ENCODE peak calls at places on chromosomes 6 and 20, in nine cellular contexts. V is sciatic nerve; Y is hippocampal formation; Q is stimulated activated CD4-positive, alpha-beta T cell treated with anti-CD3 and anti-CD28 coated beads, Interleukin-4, amount 100 ng/mL, for 1 hour; H is cardiac muscle cell; C is GM04504; M is IMR-90; D is HTR-8/SVneo; P is lower lobe of right lung. T is an unnamed sample.

GRCh38 chr6:161265554-161265953 is 8.3 kb downstream of the AGPAT4 start:
- DNase-seq in V (no peak), Y (no peak), Q (no peak), H (no peak), C (no peak), M (no peak), D (no peak), P (no peak), T (no peak)

GRCh38 chr6:157287247-157287850 is 36.0 kb downstream of the TMEM242 start:
- DNase-seq in V (no peak), Y (no peak), Q (no peak), H (no peak), C (no peak), M (no peak), D (no peak), P (no peak), T (no peak)

GRCh38 chr6:97195117-97195516 is 87.9 kb downstream of the MMS22L start:
- DNase-seq in V (no peak), Y (no peak), Q (no peak), H (peak; percentile 66), C (peak; percentile 3), M (peak; percentile 24), D (no peak), P (no peak), T (no peak)

GRCh38 chr6:56437171-56437900 is 190.0 kb upstream of the COL21A1 start:
- DNase-seq in V (no peak), Y (no peak), Q (no peak), H (no peak), C (no peak), M (no peak), D (no peak), P (no peak), T (no peak)

GRCh38 chr6:31877125-31877650 is 1.6 kb downstream of the SLC44A4 start:
- DNase-seq in V (no peak), Y (no peak), Q (no peak), H (no peak), C (no peak), M (no peak), D (no peak), P (no peak), T (peak; percentile 73)

GRCh38 chr6:20338160-20338559 is 63.5 kb upstream of the E2F3 start:
- DNase-seq in V (no peak), Y (no peak), Q (no peak), H (no peak), C (no peak), M (peak; percentile 35), D (no peak), P (no peak), T (no peak)

GRCh38 chr6:92683769-92684168 is 735.6 kb downstream of the EPHA7 start:
- DNase-seq in V (no peak), Y (no peak), Q (no peak), H (no peak), C (no peak), M (no peak), D (no peak), P (no peak), T (no peak)

GRCh38 chr6:119224095-119224701 is 125.4 kb downstream of the MAN1A1 start:
- DNase-seq in V (no peak), Y (no peak), Q (no peak), H (no peak), C (no peak), M (no peak), D (no peak), P (no peak), T (no peak)

GRCh38 chr20:22816016-22816415 is 219.1 kb upstream of the SSTR4 start:
- DNase-seq in V (no peak), Y (no peak), Q (no peak), H (no peak), C (no peak), M (no peak), D (no peak), P (no peak), T (no peak)

GRCh38 chr6:116011520-116011919 is 49.2 kb downstream of the FRK start:
- DNase-seq in V (no peak), Y (no peak), Q (peak; percentile 34), H (no peak), C (no peak), M (no peak), D (no peak), P (no peak), T (no peak)

GRCh38 chr20:43398676-43399324 is 58.9 kb upstream of the SRSF6 start:
- DNase-seq in V (no peak), Y (no peak), Q (no peak), H (no peak), C (no peak), M (no peak), D (no peak), P (no peak), T (no peak)

GRCh38 chr6:113995632-113996031 is 24.7 kb upstream of the HDAC2 start:
- DNase-seq in V (peak; percentile 61), Y (peak; percentile 71), Q (no peak), H (peak; percentile 91), C (peak; percentile 89), M (peak; percentile 98), D (peak; percentile 84), P (peak; percentile 56), T (no peak)

GRCh38 chr20:49549806-49550551 is 18.0 kb downstream of the PTGIS start:
- DNase-seq in V (no peak), Y (no peak), Q (no peak), H (no peak), C (no peak), M (no peak), D (no peak), P (no peak), T (no peak)

GRCh38 chr6:31847276-31847978 is 15.2 kb downstream of the NEU1 start:
- DNase-seq in V (no peak), Y (no peak), Q (no peak), H (no peak), C (no peak), M (no peak), D (no peak), P (no peak), T (no peak)

GRCh38 chr6:3337521-3338350 is 79.0 kb downstream of the PSMG4 start:
- DNase-seq in V (no peak), Y (no peak), Q (no peak), H (peak; percentile 40), C (no peak), M (peak; percentile 56), D (peak; percentile 54), P (no peak), T (no peak)

GRCh38 chr6:144528605-144529425 is 243.7 kb downstream of the UTRN start:
- DNase-seq in V (no peak), Y (no peak), Q (no peak), H (peak; percentile 47), C (peak; percentile 1), M (peak; percentile 28), D (no peak), P (no peak), T (no peak)

GRCh38 chr20:32682508-32682987 is 8.8 kb upstream of the C20orf203 start:
- DNase-seq in V (no peak), Y (no peak), Q (no peak), H (no peak), C (no peak), M (no peak), D (no peak), P (no peak), T (no peak)

GRCh38 chr6:2760882-2761842 is 4.0 kb upstream of the WRNIP1 start:
- DNase-seq in V (no peak), Y (no peak), Q (no peak), H (no peak), C (no peak), M (no peak), D (no peak), P (no peak), T (no peak)

GRCh38 chr6:36979343-36979742 is 6.7 kb downstream of the MTCH1 start:
- DNase-seq in V (peak; percentile 76), Y (peak; percentile 53), Q (peak; percentile 25), H (peak; percentile 63), C (peak; percentile 28), M (peak; percentile 41), D (no peak), P (no peak), T (no peak)

GRCh38 chr20:25145131-25145530 is 50.4 kb upstream of the ENTPD6 start:
- DNase-seq in V (no peak), Y (no peak), Q (no peak), H (no peak), C (no peak), M (no peak), D (no peak), P (no peak), T (no peak)

GRCh38 chr6:53437557-53438202 is 88.9 kb upstream of the ELOVL5 start:
- DNase-seq in V (no peak), Y (peak; percentile 14), Q (peak; percentile 5), H (peak; percentile 89), C (peak; percentile 66), M (peak; percentile 91), D (peak; percentile 78), P (no peak), T (peak; percentile 54)

GRCh38 chr6:113383701-113384100 is 473.4 kb upstream of the MARCKS start:
- DNase-seq in V (no peak), Y (no peak), Q (no peak), H (no peak), C (no peak), M (peak; percentile 69), D (no peak), P (no peak), T (no peak)

GRCh38 chr6:42199106-42199981 is 4.6 kb upstream of the GUCA1B start:
- DNase-seq in V (no peak), Y (no peak), Q (no peak), H (peak; percentile 80), C (no peak), M (peak; percentile 68), D (no peak), P (no peak), T (no peak)

GRCh38 chr6:15439410-15440022 is 193.6 kb downstream of the JARID2 start:
- DNase-seq in V (no peak), Y (no peak), Q (no peak), H (peak; percentile 59), C (no peak), M (no peak), D (no peak), P (no peak), T (no peak)

GRCh38 chr20:57785720-57786119 is 75.9 kb upstream of the PMEPA1 start:
- DNase-seq in V (no peak), Y (no peak), Q (no peak), H (no peak), C (no peak), M (no peak), D (no peak), P (no peak), T (no peak)

GRCh38 chr6:10451828-10452509 is 37.1 kb upstream of the TFAP2A start:
- DNase-seq in V (no peak), Y (no peak), Q (no peak), H (peak; percentile 87), C (peak; percentile 17), M (peak; percentile 50), D (peak; percentile 95), P (peak; percentile 89), T (no peak)

GRCh38 chr6:127026247-127026646 is 92.2 kb upstream of the RSPO3 start:
- DNase-seq in V (no peak), Y (no peak), Q (no peak), H (no peak), C (no peak), M (no peak), D (no peak), P (no peak), T (no peak)

GRCh38 chr6:1952726-1953360 is 292.6 kb downstream of the GMDS start:
- DNase-seq in V (no peak), Y (no peak), Q (no peak), H (peak; percentile 88), C (peak; percentile 38), M (peak; percentile 100), D (peak; percentile 85), P (no peak), T (no peak)

GRCh38 chr6:114650891-114651290 is 308.1 kb upstream of the HS3ST5 start:
- DNase-seq in V (no peak), Y (no peak), Q (no peak), H (no peak), C (no peak), M (no peak), D (no peak), P (no peak), T (no peak)

GRCh38 chr20:39800111-39800510 is 838.0 kb downstream of the DHX35 start:
- DNase-seq in V (no peak), Y (no peak), Q (no peak), H (peak; percentile 28), C (peak; percentile 24), M (peak; percentile 52), D (no peak), P (no peak), T (no peak)

GRCh38 chr6:158408552-158409130 is 96.4 kb downstream of the TULP4 start:
- DNase-seq in V (peak; percentile 78), Y (peak; percentile 65), Q (no peak), H (peak; percentile 96), C (peak; percentile 47), M (peak; percentile 76), D (no peak), P (no peak), T (no peak)